ENCODE peak calls at places on chromosome 14, in four cellular contexts. G is K562, Y is HepG2, I is GM12878. W is an unnamed sample.
A peak's percentile ranks its signal among the peaks of the same experiment; 100 is the strongest.

GRCh38 chr14:28381656-28382055 is 384.9 kb upstream of the FOXG1 start:
- DNase-seq in Y (no peak), I (no peak), G (no peak), W (no peak)

GRCh38 chr14:68898248-68899032 is 80.7 kb downstream of the ACTN1 start:
- DNase-seq in G (no peak), I (no peak), Y (no peak), W (no peak)

GRCh38 chr14:25537846-25538455 is 488.0 kb upstream of the STXBP6 start:
- DNase-seq in I (no peak), Y (peak; percentile 52), G (peak; percentile 14), W (peak; percentile 52)

GRCh38 chr14:75141967-75142366 is 15.1 kb upstream of the NEK9 start:
- DNase-seq in G (peak; percentile 13), Y (peak; percentile 42), I (no peak), W (peak; percentile 25)

GRCh38 chr14:33848706-33849454 is 102.0 kb downstream of the EGLN3 start:
- DNase-seq in I (no peak), Y (peak; percentile 81), G (peak; percentile 54), W (peak; percentile 73)

GRCh38 chr14:106843376-106843775 is 1317.0 kb downstream of the TMEM121 start:
- DNase-seq in I (no peak), Y (no peak), G (no peak), W (no peak)

GRCh38 chr14:37508500-37508899 is 86.5 kb downstream of the FOXA1 start:
- DNase-seq in G (no peak), I (no peak), Y (no peak), W (no peak)

GRCh38 chr14:38536376-38537038 is 280.6 kb upstream of the CLEC14A start:
- DNase-seq in I (no peak), Y (no peak), G (no peak), W (no peak)

GRCh38 chr14:51147183-51147582 is 52.3 kb upstream of the TRIM9 start:
- DNase-seq in Y (peak; percentile 6), G (no peak), I (no peak), W (no peak)

GRCh38 chr14:59768855-59769254 is 101.7 kb downstream of the RTN1 start:
- DNase-seq in G (no peak), Y (no peak), I (no peak), W (no peak)

GRCh38 chr14:23351681-23352505 is 794 bp downstream of the SLC22A17 start:
- DNase-seq in I (no peak), G (no peak), Y (no peak), W (no peak)

DNA sequence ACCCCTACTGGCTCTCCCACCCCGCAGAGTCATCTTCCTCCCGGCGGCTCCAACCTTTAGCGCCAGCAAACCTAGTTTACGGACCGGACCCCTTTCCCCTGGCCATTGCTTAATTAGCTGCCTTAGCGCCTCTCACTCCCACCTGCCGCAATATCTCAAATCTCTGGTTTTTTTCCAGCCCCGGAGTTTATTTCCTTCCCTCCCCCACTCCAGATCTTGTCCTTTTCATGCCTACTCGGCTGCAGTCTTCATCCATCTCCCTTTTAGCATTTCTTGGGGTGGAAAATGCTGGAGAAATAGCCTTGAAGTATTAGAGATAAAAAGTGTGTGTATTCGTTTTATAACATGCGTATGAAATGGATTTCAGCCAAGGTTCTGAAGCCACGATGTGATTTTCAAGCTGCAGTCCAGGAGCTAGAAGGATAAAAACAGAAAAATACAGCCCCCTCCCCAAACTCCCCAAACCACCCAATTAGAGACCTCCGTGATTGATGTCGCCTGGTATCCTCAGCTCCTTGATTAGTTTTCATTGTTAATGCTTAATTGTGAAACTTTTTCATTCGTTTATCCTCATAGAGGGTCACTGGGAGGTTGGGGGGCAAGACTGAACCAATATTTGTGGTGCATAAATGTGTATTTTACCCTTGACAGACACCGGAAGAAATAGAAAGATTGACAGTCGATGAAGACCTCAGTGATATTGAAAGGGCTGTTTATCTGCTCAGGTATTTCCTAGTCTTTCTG is 1.5 kb downstream of the PPP4R4 start:
- DNase-seq in G (no peak), Y (no peak), I (no peak), W (no peak)
- TF ChIP-seq FOXM1 in G (no peak), Y (no peak), I (no peak), W (no peak)

DNA sequence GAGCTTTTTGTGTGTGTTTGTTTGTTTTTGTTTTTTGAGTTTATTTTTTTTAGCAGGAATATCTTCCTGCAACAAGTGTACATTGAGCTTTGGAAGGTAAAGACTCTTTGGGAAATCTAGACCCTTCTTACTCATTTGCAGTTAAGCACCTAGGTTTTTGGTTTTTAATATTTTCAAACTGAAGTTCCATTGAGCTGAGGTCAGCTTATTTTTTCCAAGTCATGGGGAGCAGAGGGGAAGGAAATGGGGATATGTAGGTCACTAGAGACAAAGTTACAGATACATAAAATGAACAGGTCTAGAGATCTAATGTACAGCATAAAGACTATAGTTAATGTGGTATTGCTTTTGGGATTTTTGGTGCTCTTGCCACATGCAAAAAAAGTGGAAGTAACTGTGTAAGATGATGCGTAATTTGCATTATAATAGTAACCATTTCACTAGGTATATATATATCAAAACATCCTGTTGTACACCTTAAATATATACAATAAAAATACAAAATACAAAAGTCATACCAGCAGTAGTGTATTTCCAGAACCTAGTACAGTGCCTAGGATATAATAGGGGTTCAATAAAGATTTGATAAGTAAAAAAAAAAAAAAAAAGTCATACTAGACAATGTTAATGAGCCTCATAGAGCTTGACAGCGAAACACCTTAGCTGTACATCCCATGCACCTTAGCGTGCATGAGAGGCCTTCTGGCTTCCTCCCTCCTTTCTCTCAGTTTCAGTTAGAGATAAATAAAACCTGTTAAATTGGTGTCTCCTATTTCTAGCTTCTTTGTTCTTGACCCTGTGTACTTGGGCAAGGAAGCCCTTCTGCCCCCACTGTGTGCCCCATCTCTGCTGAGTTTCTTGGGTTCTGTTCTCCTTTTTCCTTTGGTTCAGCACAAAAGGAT is 22.7 kb downstream of the CGRRF1 start:
- DNase-seq in Y (no peak), G (no peak), I (peak; percentile 53), W (no peak)
- TF ChIP-seq FOXK2 in Y (no peak), G (no peak), I (no peak), W (no peak)

GRCh38 chr14:67574806-67575205 is 25.3 kb downstream of the PIGH start:
- DNase-seq in G (no peak), I (no peak), Y (no peak), W (no peak)
- TF ChIP-seq FOXM1 in G (no peak), I (no peak), Y (no peak), W (no peak)

GRCh38 chr14:104131968-104132732 is 6.2 kb upstream of the KIF26A start:
- DNase-seq in G (no peak), I (no peak), Y (no peak), W (no peak)

GRCh38 chr14:104135121-104135903 is 3.1 kb upstream of the KIF26A start:
- DNase-seq in Y (peak; percentile 4), G (no peak), I (no peak), W (peak; percentile 57)

GRCh38 chr14:104132981-104133380 is 5.4 kb upstream of the KIF26A start:
- DNase-seq in I (no peak), G (no peak), Y (no peak), W (no peak)

GRCh38 chr14:104134061-104134965 is 4.1 kb upstream of the KIF26A start:
- DNase-seq in Y (no peak), I (no peak), G (no peak), W (no peak)

DNA sequence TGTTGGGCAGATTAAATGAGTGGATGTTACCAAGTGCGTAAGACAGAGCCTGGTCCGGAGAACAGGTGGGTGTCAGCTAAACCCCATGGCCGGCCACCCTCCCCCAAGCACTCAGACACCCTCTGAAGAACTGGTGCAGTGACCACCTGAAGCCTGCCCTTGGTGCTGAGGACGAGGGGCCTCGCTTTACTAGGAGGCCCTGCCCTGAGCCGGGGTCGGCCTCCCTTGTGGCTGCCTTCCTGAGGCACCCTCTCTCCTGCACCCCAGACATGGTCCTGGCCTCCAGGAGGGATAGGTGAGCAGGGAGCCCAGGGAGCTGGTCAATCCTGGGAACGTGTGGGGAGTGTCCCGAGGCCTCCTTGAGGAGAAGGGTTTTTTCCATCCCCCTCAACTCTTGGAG is 4.9 kb upstream of the KIF26A start:
- DNase-seq in G (no peak), I (no peak), Y (no peak), W (no peak)
- TF ChIP-seq FOXK2 in G (no peak), I (no peak), Y (no peak), W (no peak)

DNA sequence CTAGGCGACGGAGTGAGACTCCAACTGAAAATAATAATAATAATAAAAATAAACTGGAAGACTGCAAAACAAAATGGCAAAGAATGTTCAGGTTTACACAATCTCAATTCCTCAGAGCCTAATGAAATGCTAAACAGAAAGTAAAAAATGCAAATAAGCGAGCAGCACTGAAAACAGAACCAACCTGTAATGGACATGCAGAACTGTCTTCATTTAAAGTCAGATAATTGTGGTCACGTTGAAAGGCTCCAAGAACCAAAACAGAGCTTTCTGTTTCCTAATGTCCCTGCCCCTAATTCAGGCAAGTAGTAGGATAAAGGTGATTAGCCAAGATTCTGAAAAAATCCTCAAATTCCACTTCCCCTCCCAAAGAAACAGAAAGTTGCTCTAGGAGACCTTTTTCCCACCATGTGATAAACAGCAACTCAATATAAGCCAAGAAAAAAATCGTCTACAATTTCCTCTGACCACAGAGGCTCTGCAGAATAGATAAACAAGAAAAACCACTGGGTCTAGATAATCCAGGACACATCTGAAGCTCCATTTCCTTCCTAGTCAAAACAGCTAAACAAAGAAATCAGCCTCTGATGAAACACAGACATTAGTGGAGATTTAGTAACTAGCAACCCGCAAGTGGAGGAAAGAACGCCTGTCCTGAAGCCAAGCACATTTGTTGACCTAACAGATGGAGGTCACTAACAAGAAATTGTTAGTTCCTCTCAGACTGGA is 3.0 kb downstream of the MIS18BP1 start:
- DNase-seq in G (peak; percentile 37), Y (peak; percentile 29), I (no peak), W (no peak)
- TF ChIP-seq FOXM1 in G (no peak), Y (no peak), I (no peak), W (no peak)

GRCh38 chr14:102352213-102352612 is 10.5 kb downstream of the CINP start:
- DNase-seq in G (no peak), Y (no peak), I (no peak), W (no peak)

GRCh38 chr14:102351023-102351422 is 11.7 kb downstream of the CINP start:
- DNase-seq in G (no peak), I (no peak), Y (no peak), W (no peak)

GRCh38 chr14:102356280-102356679 is 6.4 kb downstream of the CINP start:
- DNase-seq in G (no peak), I (no peak), Y (no peak), W (no peak)

GRCh38 chr14:102348376-102348775 is 14.3 kb downstream of the CINP start:
- DNase-seq in G (no peak), I (no peak), Y (no peak), W (no peak)

DNA sequence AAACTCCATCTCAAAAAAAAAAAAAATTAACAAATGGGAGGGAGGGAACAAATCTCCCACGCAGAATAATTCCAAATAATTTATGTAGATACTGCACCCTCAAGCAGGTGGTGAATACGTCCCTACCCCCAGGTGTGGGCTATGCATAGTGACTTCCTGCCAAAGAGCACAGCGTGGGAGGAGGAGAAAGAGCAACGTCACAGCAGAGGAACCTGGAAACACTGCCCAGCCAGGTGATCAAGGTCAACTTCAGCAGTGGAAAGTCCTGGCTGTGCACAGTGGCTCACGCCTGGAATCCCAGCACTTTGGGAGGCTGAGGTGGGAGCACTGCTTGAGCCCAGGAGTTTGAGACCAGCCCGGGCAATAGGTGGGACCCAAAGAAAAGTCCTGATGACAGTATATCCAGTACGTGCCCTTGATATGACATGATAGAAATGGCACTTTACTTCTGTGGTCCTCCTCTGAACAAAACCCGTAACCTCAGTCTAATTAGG is 9.5 kb downstream of the CINP start:
- DNase-seq in I (no peak), G (no peak), Y (no peak), W (no peak)
- TF ChIP-seq FOXK2 in I (no peak), G (no peak), Y (no peak), W (no peak)

GRCh38 chr14:97634786-97635185 is 837.6 kb downstream of the VRK1 start:
- DNase-seq in Y (no peak), G (no peak), I (no peak), W (no peak)
- TF ChIP-seq FOXM1 in Y (no peak), G (no peak), I (no peak), W (no peak)

W was measured in HEK293T.